ENCODE peak calls at places on chromosomes 3 and 15, in seven cellular contexts. R, P, C, D, Y, L and U are unnamed samples.

GRCh38 chr3:28791713-28792255 is 443.2 kb upstream of the AZI2 start:
- DNase-seq in D (no peak), C (peak; percentile 18), L (no peak), P (no peak), R (no peak), Y (no peak), U (no peak)

GRCh38 chr3:69113536-69113935 is 8.9 kb downstream of the LMOD3 start:
- DNase-seq in D (no peak), L (no peak), P (no peak), Y (no peak), C (no peak), R (no peak), U (no peak)

GRCh38 chr15:40925495-40925862 is 3.7 kb upstream of the DLL4 start:
- DNase-seq in C (no peak), L (no peak), R (no peak), P (no peak), Y (no peak), D (no peak), U (no peak)

GRCh38 chr15:56913241-56913640 is 5.2 kb upstream of the TCF12 start:
- DNase-seq in D (no peak), C (peak; percentile 18), L (no peak), R (no peak), Y (no peak), P (no peak), U (no peak)

GRCh38 chr15:56241374-56242085 is 2.1 kb downstream of the RFX7 start:
- DNase-seq in R (no peak), C (peak; percentile 31), D (no peak), Y (no peak), P (no peak), L (no peak), U (no peak)

GRCh38 chr15:34883042-34883441 is 86.5 kb downstream of the AQR start:
- DNase-seq in P (no peak), D (no peak), L (no peak), C (peak; percentile 35), Y (no peak), R (no peak), U (no peak)

GRCh38 chr15:59169337-59169736 is 37.3 kb upstream of the LDHAL6B start:
- DNase-seq in Y (no peak), P (no peak), C (peak; percentile 91), D (no peak), L (no peak), R (peak; percentile 85), U (no peak)

GRCh38 chr3:127457094-127457475 is 133.4 kb downstream of the TPRA1 start:
- DNase-seq in P (no peak), R (no peak), C (peak; percentile 77), L (no peak), Y (no peak), D (no peak), U (no peak)

GRCh38 chr15:33207646-33208045 is 13.1 kb upstream of the FMN1 start:
- DNase-seq in Y (no peak), D (no peak), R (no peak), P (no peak), L (no peak), C (no peak), U (no peak)

GRCh38 chr3:121295453-121295852 is 250.3 kb downstream of the POLQ start:
- DNase-seq in D (no peak), R (no peak), C (peak; percentile 18), Y (no peak), P (no peak), L (no peak), U (no peak)

GRCh38 chr3:123766195-123767019 is 117.7 kb downstream of the MYLK start:
- DNase-seq in C (no peak), Y (no peak), R (no peak), D (no peak), L (no peak), P (no peak), U (no peak)

GRCh38 chr3:96977671-96978070 is 163.3 kb downstream of the EPHA6 start:
- DNase-seq in D (no peak), C (no peak), Y (no peak), R (no peak), P (no peak), L (no peak), U (no peak)

GRCh38 chr3:194930439-194931204 is 244.9 kb downstream of the FAM43A start:
- DNase-seq in R (peak; percentile 93), D (no peak), C (peak; percentile 83), Y (no peak), P (no peak), L (no peak), U (peak; percentile 98)

GRCh38 chr3:133401374-133402135 is 1.7 kb downstream of the BFSP2 start:
- DNase-seq in Y (no peak), L (no peak), D (no peak), C (peak; percentile 8), P (no peak), R (no peak), U (no peak)

GRCh38 chr15:74821790-74822158 is 4.7 kb upstream of the CPLX3 start:
- DNase-seq in P (no peak), C (no peak), L (no peak), R (no peak), Y (no peak), D (no peak), U (no peak)

GRCh38 chr15:27743078-27743477 is 356.0 kb downstream of the OCA2 start:
- DNase-seq in C (no peak), L (no peak), D (no peak), R (no peak), Y (no peak), P (no peak), U (no peak)

GRCh38 chr15:42137461-42138261 is 18.8 kb downstream of the PLA2G4F start:
- DNase-seq in L (no peak), P (no peak), C (peak; percentile 51), D (peak; percentile 57), R (peak; percentile 44), Y (peak; percentile 32), U (peak; percentile 31)

GRCh38 chr15:82043726-82044372 is 2.0 kb downstream of the MEX3B start:
- DNase-seq in R (no peak), Y (no peak), D (no peak), L (peak; percentile 11), C (peak; percentile 14), P (no peak), U (no peak)

GRCh38 chr3:71254251-71254650 is 329.3 kb downstream of the FOXP1 start:
- DNase-seq in P (no peak), R (no peak), C (peak; percentile 53), Y (no peak), L (no peak), D (no peak), U (no peak)

GRCh38 chr15:67807836-67808235 is 17.5 kb upstream of the SKOR1 start:
- DNase-seq in P (no peak), D (no peak), C (no peak), Y (no peak), R (no peak), L (no peak), U (no peak)

GRCh38 chr3:12897537-12898289 is 56.3 kb upstream of the RPL32 start:
- DNase-seq in P (no peak), L (no peak), Y (no peak), R (no peak), D (no peak), C (no peak), U (no peak)